ENCODE peak calls at places on chromosome 6, in nine cellular contexts. W is stimulated activated effector memory CD8-positive, alpha-beta T cell treated with anti-CD3 and anti-CD28 coated beads, Interleukin-12 subunit alpha, Interleukin-12 subunit beta, amount 100 ng/mL, for 72 hours; F is stimulated activated CD8-positive, alpha-beta memory T cell treated with anti-CD3 and anti-CD28 coated beads, Interleukin-12 subunit alpha, Interleukin-12 subunit beta, amount 100 ng/mL, for 4 hours; C is suprapubic skin; T is activated naive CD4-positive, alpha-beta T cell; U is HFF-Myc; Y is left kidney; Q is tibial artery; E is stimulated activated CD4-positive, alpha-beta T cell treated with anti-CD3 and anti-CD28 coated beads, Interleukin-15, amount 100 ng/mL, for 1 hour. V is an unnamed sample.

GRCh38 chr6:90025418-90026089 is 131.3 kb downstream of the GJA10 start:
- DNase-seq in C (no peak), Y (peak; percentile 74), Q (no peak), T (no peak), W (peak; percentile 68), E (no peak), F (no peak), U (peak; percentile 90), V (peak; percentile 84)

GRCh38 chr6:147287869-147288271 is 83.7 kb downstream of the STXBP5 start:
- DNase-seq in E (no peak), W (no peak), U (no peak), Y (no peak), C (no peak), F (no peak), T (no peak), Q (no peak), V (no peak)

GRCh38 chr6:132369526-132369925 is 31.7 kb downstream of the MOXD1 start:
- DNase-seq in E (no peak), W (no peak), Y (no peak), U (no peak), Q (no peak), C (no peak), T (no peak), F (no peak), V (peak; percentile 36)

GRCh38 chr6:148851683-148852556 is 105.1 kb downstream of the UST start:
- DNase-seq in U (no peak), T (no peak), W (no peak), Q (no peak), Y (no peak), C (no peak), E (no peak), F (no peak), V (no peak)

GRCh38 chr6:52208612-52209011 is 22.4 kb downstream of the IL17A start:
- DNase-seq in W (no peak), F (no peak), C (no peak), Y (no peak), U (no peak), T (no peak), E (no peak), Q (no peak), V (no peak)

GRCh38 chr6:105892577-105893262 is 193.4 kb upstream of the PRDM1 start:
- DNase-seq in F (no peak), E (no peak), Q (no peak), T (no peak), Y (no peak), W (no peak), C (no peak), U (no peak), V (no peak)

GRCh38 chr6:37540390-37540789 is 40.7 kb upstream of the CCDC167 start:
- DNase-seq in Q (no peak), C (no peak), E (no peak), F (no peak), Y (no peak), T (no peak), W (no peak), U (no peak), V (no peak)

GRCh38 chr6:28710466-28711191 is 184.9 kb downstream of the GPX5 start:
- DNase-seq in C (no peak), F (no peak), Q (no peak), U (peak; percentile 65), Y (no peak), T (no peak), W (no peak), E (no peak), V (no peak)

GRCh38 chr6:127457444-127458064 is 1.6 kb downstream of the KIAA0408 start:
- DNase-seq in W (no peak), Q (no peak), F (no peak), U (no peak), C (no peak), Y (no peak), T (no peak), E (no peak), V (no peak)

GRCh38 chr6:28802417-28803336 is 121.1 kb downstream of the TRIM27 start:
- DNase-seq in Y (no peak), E (no peak), W (no peak), C (no peak), Q (no peak), F (no peak), T (no peak), U (peak; percentile 63), V (no peak)

GRCh38 chr6:89432875-89433636 is at the start of gene ANKRD6:
- DNase-seq in F (peak; percentile 78), Y (peak; percentile 89), W (peak; percentile 95), T (peak; percentile 72), E (peak; percentile 74), C (peak; percentile 79), U (no peak), Q (peak; percentile 81), V (no peak)